ENCODE peak calls at places on chromosomes 11 and 22, in seven cellular contexts. F is GM12891, M is prostate gland, C is HCT116, O is heart left ventricle, I is sigmoid colon, T is ovary. P is an unnamed sample.

GRCh38 chr11:116930177-116930576 is 92.8 kb upstream of the APOA1 start:
- DNase-seq in I (no peak), O (no peak), C (no peak), T (no peak), M (no peak), F (no peak), P (no peak)

GRCh38 chr11:12213920-12214319 is 103.5 kb downstream of the MICAL2 start:
- DNase-seq in C (no peak), T (no peak), M (no peak), I (no peak), F (no peak), O (no peak), P (no peak)

GRCh38 chr22:50210378-50211139 is 9.7 kb downstream of the SELENOO start:
- DNase-seq in T (no peak), I (no peak), F (no peak), O (no peak), M (no peak), C (no peak), P (no peak)

GRCh38 chr11:61706452-61707400 is 26.5 kb downstream of the DAGLA start:
- DNase-seq in C (no peak), T (no peak), I (no peak), F (no peak), M (no peak), O (no peak), P (no peak)

GRCh38 chr11:61349916-61350315 is 11.8 kb downstream of the CYB561A3 start:
- DNase-seq in C (no peak), M (no peak), I (no peak), T (no peak), F (no peak), O (no peak), P (no peak)

GRCh38 chr22:40345801-40346177 is 511 bp upstream of the ADSL start:
- DNase-seq in O (peak), C (no peak), F (no peak), I (no peak), T (peak), M (no peak), P (peak)

GRCh38 chr11:83061883-83062282 is 9.8 kb downstream of the RAB30 start:
- DNase-seq in C (no peak), I (no peak), F (peak), O (no peak), M (no peak), T (no peak), P (no peak)

GRCh38 chr11:18802381-18803257 is 11.0 kb upstream of the PTPN5 start:
- DNase-seq in F (no peak), M (peak), T (no peak), I (no peak), O (no peak), C (peak), P (peak)

GRCh38 chr11:131851951-131852350 is 481.5 kb downstream of the NTM start:
- DNase-seq in M (no peak), I (no peak), O (no peak), T (no peak), F (no peak), C (no peak), P (no peak)

GRCh38 chr11:74877132-74877531 is 71.8 kb downstream of the XRRA1 start:
- DNase-seq in I (no peak), M (no peak), F (no peak), T (no peak), C (peak), O (no peak), P (no peak)

GRCh38 chr11:24496728-24497396 is at the start of gene LUZP2:
- DNase-seq in M (peak), F (peak), O (peak), C (no peak), I (no peak), T (no peak), P (no peak)

GRCh38 chr11:613369-613968 is 2.3 kb downstream of the IRF7 start:
- DNase-seq in C (peak), M (peak), T (peak), I (no peak), F (peak), O (peak), P (no peak)

GRCh38 chr22:31829505-31829904 is 75.7 kb downstream of the DEPDC5 start:
- DNase-seq in I (no peak), M (no peak), F (no peak), C (peak), T (no peak), O (no peak), P (peak)

GRCh38 chr11:117083011-117083940 is 15.0 kb downstream of the SIK3 start:
- DNase-seq in F (no peak), M (no peak), I (no peak), C (no peak), O (no peak), T (no peak), P (no peak)

GRCh38 chr22:24950272-24950902 is 2.1 kb upstream of the KIAA1671 start:
- DNase-seq in T (no peak), F (no peak), C (no peak), O (no peak), I (no peak), M (no peak), P (no peak)

GRCh38 chr22:44996648-44997047 is 13.2 kb downstream of the PHF21B start:
- DNase-seq in O (no peak), I (no peak), F (no peak), T (no peak), C (no peak), M (no peak), P (no peak)

GRCh38 chr11:103528046-103528445 is 418.8 kb downstream of the DYNC2H1 start:
- DNase-seq in T (no peak), M (no peak), C (no peak), I (no peak), F (no peak), O (no peak), P (no peak)

GRCh38 chr11:75795276-75796090 is 19.5 kb upstream of the UVRAG start:
- DNase-seq in C (no peak), M (no peak), T (no peak), F (no peak), O (no peak), I (no peak), P (no peak)

GRCh38 chr22:37661160-37661924 is 2.8 kb downstream of the PDXP start:
- DNase-seq in M (no peak), O (no peak), I (no peak), T (no peak), F (no peak), C (no peak), P (no peak)

GRCh38 chr22:30014244-30014643 is 66.0 kb upstream of the HORMAD2 start:
- DNase-seq in T (no peak), I (no peak), F (no peak), M (no peak), C (no peak), O (no peak), P (no peak)

GRCh38 chr22:20440637-20441591 is 3.3 kb upstream of the SCARF2 start:
- DNase-seq in I (peak), M (no peak), F (no peak), C (no peak), T (peak), O (peak), P (no peak)

GRCh38 chr22:46125816-46126770 is 24.2 kb upstream of the PPARA start:
- DNase-seq in I (no peak), C (no peak), T (no peak), M (no peak), F (no peak), O (no peak), P (no peak)

GRCh38 chr11:76642341-76642740 is 28.2 kb downstream of the LRRC32 start:
- DNase-seq in I (peak), C (no peak), F (no peak), T (no peak), O (no peak), M (no peak), P (no peak)

GRCh38 chr11:74138572-74138971 is 32.2 kb downstream of the C2CD3 start:
- DNase-seq in M (peak), F (no peak), C (peak), O (no peak), T (no peak), I (no peak), P (peak)

GRCh38 chr22:25448435-25449051 is 115.9 kb upstream of the GRK3 start:
- DNase-seq in C (no peak), F (no peak), M (no peak), O (no peak), I (no peak), T (no peak), P (no peak)

GRCh38 chr11:112157274-112157766 is 6.6 kb downstream of the IL18 start:
- DNase-seq in M (no peak), C (peak), T (no peak), F (no peak), I (no peak), O (no peak), P (peak)

GRCh38 chr11:57377098-57377497 is 3.9 kb downstream of the PRG3 start:
- DNase-seq in O (no peak), F (no peak), I (no peak), C (no peak), M (no peak), T (no peak), P (no peak)

GRCh38 chr11:6526411-6527135 is 29.5 kb downstream of the DNHD1 start:
- DNase-seq in I (no peak), T (no peak), O (no peak), C (no peak), M (no peak), F (no peak), P (no peak)

GRCh38 chr11:95716266-95716665 is 73.3 kb downstream of the FAM76B start:
- DNase-seq in C (no peak), T (no peak), F (no peak), I (no peak), M (no peak), O (no peak), P (no peak)

GRCh38 chr22:40408718-40409612 is 38.6 kb downstream of the SGSM3 start:
- DNase-seq in F (no peak), I (no peak), T (no peak), O (no peak), M (no peak), C (no peak), P (no peak)

GRCh38 chr22:31135706-31136105 is 4.6 kb downstream of the PLA2G3 start:
- DNase-seq in T (no peak), C (no peak), O (no peak), I (no peak), F (no peak), M (no peak), P (no peak)

GRCh38 chr11:72642815-72643511 is 31.3 kb downstream of the PDE2A start:
- DNase-seq in T (peak), M (peak), C (peak), F (peak), I (peak), O (peak), P (peak)

GRCh38 chr22:26057731-26058130 is 111.5 kb upstream of the SEZ6L start:
- DNase-seq in F (no peak), C (no peak), T (no peak), I (no peak), O (no peak), M (no peak), P (no peak)

GRCh38 chr11:44680982-44681597 is 45.7 kb upstream of the TSPAN18 start:
- DNase-seq in C (no peak), F (no peak), T (no peak), O (no peak), I (no peak), M (no peak), P (no peak)

GRCh38 chr11:8699903-8700302 is 17.3 kb downstream of the RPL27A start:
- DNase-seq in O (no peak), M (no peak), I (peak), C (no peak), F (no peak), T (no peak), P (peak)

GRCh38 chr11:29260939-29261705 is 755.7 kb downstream of the KCNA4 start:
- DNase-seq in O (no peak), T (no peak), F (no peak), M (no peak), C (peak), I (no peak), P (peak)

GRCh38 chr11:1650034-1650917 is 20.7 kb downstream of the KRTAP5-5 start:
- DNase-seq in M (peak), I (peak), O (no peak), T (peak), C (no peak), F (no peak), P (no peak)

GRCh38 chr11:5242933-5243844 is 6.5 kb downstream of the HBG1 start:
- DNase-seq in F (no peak), C (no peak), T (no peak), O (no peak), I (no peak), M (no peak), P (no peak)

GRCh38 chr11:43410394-43410793 is 51.7 kb downstream of the TTC17 start:
- DNase-seq in C (no peak), F (no peak), O (no peak), T (no peak), M (no peak), I (no peak), P (no peak)

GRCh38 chr11:20840341-20840740 is 171.0 kb downstream of the NELL1 start:
- DNase-seq in F (no peak), M (peak), T (no peak), I (no peak), O (no peak), C (no peak), P (no peak)
- TF ChIP-seq POLR2A in F (no peak), M (no peak), T (no peak), I (no peak), O (no peak), C (no peak), P (no peak)

GRCh38 chr11:64241430-64242153 is 697 bp downstream of the FKBP2 start:
- DNase-seq in T (peak), O (peak), C (peak), F (peak), I (peak), M (peak), P (peak)
- TF ChIP-seq POLR2A in T (peak), O (peak), C (peak), F (peak), I (peak), M (peak), P (peak)

DNA sequence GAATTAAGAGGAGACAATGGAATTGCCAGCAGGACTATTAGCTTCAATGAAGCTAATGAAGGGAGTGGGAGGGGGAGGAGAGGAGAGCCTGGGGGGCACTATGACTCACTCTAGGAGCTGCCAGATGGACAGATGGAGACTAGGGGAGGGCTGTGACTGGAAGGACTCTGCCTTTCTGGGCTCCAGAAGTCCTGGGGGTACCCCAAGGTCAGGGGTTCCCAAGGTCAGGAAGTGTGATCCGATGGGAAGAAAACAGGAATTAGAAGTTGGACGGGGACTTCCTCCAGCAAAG is 102.9 kb upstream of the DRD2 start:
- DNase-seq in F (no peak), C (no peak), M (no peak), T (no peak), O (no peak), I (no peak), P (no peak)
- TF ChIP-seq POLR2A in F (no peak), C (no peak), M (no peak), T (no peak), O (no peak), I (no peak), P (no peak)

GRCh38 chr11:70383664-70384395 is 14.5 kb upstream of the CTTN start:
- DNase-seq in C (no peak), O (no peak), M (no peak), I (no peak), F (no peak), T (no peak), P (no peak)

GRCh38 chr11:70394211-70394950 is 3.9 kb upstream of the CTTN start:
- DNase-seq in T (no peak), F (no peak), M (no peak), C (no peak), I (peak), O (no peak), P (no peak)

GRCh38 chr11:70384486-70385152 is 13.7 kb upstream of the CTTN start:
- DNase-seq in T (no peak), I (no peak), F (no peak), M (no peak), O (no peak), C (no peak), P (no peak)

GRCh38 chr11:70387564-70387963 is 10.8 kb upstream of the CTTN start:
- DNase-seq in M (no peak), O (no peak), C (no peak), T (no peak), I (peak), F (no peak), P (no peak)

GRCh38 chr11:70389191-70389590 is 9.1 kb upstream of the CTTN start:
- DNase-seq in I (no peak), O (no peak), M (no peak), C (no peak), T (no peak), F (no peak), P (no peak)
- TF ChIP-seq POLR2A in I (no peak), O (no peak), M (no peak), C (no peak), T (no peak), F (no peak), P (no peak)

DNA sequence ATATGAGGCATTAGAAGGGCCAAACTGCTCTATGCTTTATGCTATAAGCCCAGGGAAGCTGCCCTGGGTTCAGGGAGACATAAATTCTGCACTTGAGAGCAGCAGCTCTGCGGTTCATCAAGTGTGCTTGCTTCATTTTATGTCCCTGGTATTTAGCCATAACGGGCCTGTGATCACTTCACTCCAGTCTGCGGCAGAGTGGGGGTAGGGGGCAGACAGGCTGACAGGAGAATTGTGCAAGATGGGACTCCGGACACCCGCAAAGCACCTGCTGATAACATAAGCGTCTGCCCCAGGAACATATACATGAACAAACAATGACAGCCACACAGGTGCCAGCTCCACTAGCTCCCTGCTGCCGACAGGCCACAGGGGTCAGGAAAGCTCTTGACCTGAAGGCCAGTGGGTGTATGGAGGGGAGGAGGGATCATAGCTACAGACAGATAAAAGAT is 56.1 kb downstream of the SMCO4 start:
- DNase-seq in O (no peak), F (no peak), I (peak), M (no peak), T (no peak), C (no peak), P (no peak)
- TF ChIP-seq POLR2A in O (no peak), F (no peak), I (no peak), M (no peak), T (no peak), C (no peak), P (no peak)